ENCODE peak calls at places on chromosomes 4 and X, in nine cellular contexts. X, J, G, P, F, Q, T, Z and Y are unnamed samples.
A peak's percentile ranks its signal among the peaks of the same experiment; 100 is the strongest.

GRCh38 chr4:77821775-77822174 is 2.6 kb upstream of the CNOT6L start:
- DNase-seq in F (no peak), Q (no peak), J (no peak), T (no peak), Z (no peak), G (no peak), X (no peak), P (no peak), Y (no peak)

GRCh38 chrX:17592117-17592516 is 145.2 kb upstream of the SCML1 start:
- DNase-seq in Q (no peak), F (no peak), T (no peak), P (no peak), Z (no peak), X (no peak), G (no peak), J (peak; percentile 53), Y (no peak)

GRCh38 chr4:6221851-6222760 is 21.8 kb upstream of the JAKMIP1 start:
- DNase-seq in J (peak; percentile 49), G (no peak), Z (peak; percentile 19), Q (no peak), X (peak; percentile 79), F (no peak), P (no peak), T (no peak), Y (no peak)

GRCh38 chrX:153944140-153944799 is at the start of gene RENBP:
- DNase-seq in F (no peak), G (no peak), X (peak; percentile 67), P (no peak), T (no peak), Z (no peak), J (no peak), Q (no peak), Y (no peak)

GRCh38 chr4:53522334-53522733 is 69.0 kb downstream of the LNX1 start:
- DNase-seq in Q (no peak), X (no peak), F (no peak), P (no peak), T (no peak), Z (no peak), J (no peak), G (no peak), Y (no peak)

GRCh38 chrX:111869639-111870034 is 6.3 kb upstream of the TRPC5OS start:
- DNase-seq in T (no peak), G (no peak), X (peak; percentile 64), Z (peak; percentile 57), Q (peak; percentile 78), P (peak; percentile 1), J (peak; percentile 55), F (no peak), Y (no peak)

GRCh38 chr4:86935499-86935832 is 655 bp downstream of the AFF1 start:
- DNase-seq in T (no peak), F (no peak), J (no peak), Q (no peak), X (no peak), G (no peak), Z (no peak), P (no peak), Y (no peak)

GRCh38 chrX:78024349-78025108 is 55.1 kb upstream of the PGAM4 start:
- DNase-seq in F (no peak), Q (no peak), P (no peak), Z (no peak), G (no peak), X (peak; percentile 37), T (no peak), J (peak; percentile 10), Y (no peak)

GRCh38 chr4:53905281-53905934 is 159.0 kb downstream of the CHIC2 start:
- DNase-seq in T (no peak), F (no peak), X (no peak), G (no peak), Z (no peak), P (no peak), J (peak; percentile 45), Q (no peak), Y (no peak)

GRCh38 chr4:136505020-136505419 is 1027.3 kb downstream of the PCDH18 start:
- DNase-seq in G (no peak), X (no peak), J (no peak), Q (no peak), T (no peak), P (peak; percentile 4), Z (peak; percentile 23), F (no peak), Y (no peak)

GRCh38 chr4:78190595-78190994 is 133.5 kb downstream of the FRAS1 start:
- DNase-seq in J (no peak), G (no peak), T (no peak), F (no peak), Q (no peak), Z (no peak), P (no peak), X (no peak), Y (no peak)

GRCh38 chr4:16818005-16818404 is 80.4 kb downstream of the LDB2 start:
- DNase-seq in X (peak; percentile 55), P (no peak), T (no peak), Q (no peak), G (no peak), J (no peak), F (no peak), Z (no peak), Y (no peak)

GRCh38 chr4:73692701-73693100 is 47.7 kb upstream of the CXCL8 start:
- DNase-seq in Z (no peak), X (no peak), T (no peak), G (no peak), F (no peak), J (no peak), Q (no peak), P (no peak), Y (no peak)